ENCODE peak calls at places on chromosomes 13 and 19, in eight cellular contexts. One of them, this sample, is unnamed.

GRCh38 chr19:13262450-13262849 is 112.2 kb downstream of the IER2 start:
- DNase-seq in T-cell: no peak
- DNase-seq in germinal center: peak; percentile 68
- DNase-seq in stimulated activated CD4-positive, alpha-beta T cell treated with anti-CD3 and anti-CD28 coated beads, Interleukin-15, amount 100 ng/mL, for 48 hours: no peak
- DNase-seq in posterior vena cava: no peak
- DNase-seq in effector CD4-positive, alpha-beta T cell: no peak
- DNase-seq in HuH-7.5: peak; percentile 66
- DNase-seq in anterior cingulate cortex: no peak
- DNase-seq in this sample: no peak

GRCh38 chr13:52713894-52714293 is 25.7 kb downstream of the CNMD start:
- DNase-seq in effector CD4-positive, alpha-beta T cell: no peak
- DNase-seq in anterior cingulate cortex: no peak
- DNase-seq in posterior vena cava: peak; percentile 84
- DNase-seq in T-cell: no peak
- DNase-seq in stimulated activated CD4-positive, alpha-beta T cell treated with anti-CD3 and anti-CD28 coated beads, Interleukin-15, amount 100 ng/mL, for 48 hours: no peak
- DNase-seq in HuH-7.5: no peak
- DNase-seq in germinal center: no peak
- DNase-seq in this sample: peak; percentile 42

GRCh38 chr19:47673426-47673825 is 39.8 kb upstream of the EHD2 start:
- DNase-seq in posterior vena cava: peak; percentile 51
- DNase-seq in T-cell: no peak
- DNase-seq in effector CD4-positive, alpha-beta T cell: no peak
- DNase-seq in anterior cingulate cortex: no peak
- DNase-seq in HuH-7.5: no peak
- DNase-seq in germinal center: no peak
- DNase-seq in stimulated activated CD4-positive, alpha-beta T cell treated with anti-CD3 and anti-CD28 coated beads, Interleukin-15, amount 100 ng/mL, for 48 hours: no peak
- DNase-seq in this sample: no peak

GRCh38 chr19:38852231-38853044 is 2.7 kb upstream of the HNRNPL start:
- DNase-seq in HuH-7.5: peak; percentile 79
- DNase-seq in T-cell: peak; percentile 63
- DNase-seq in posterior vena cava: peak; percentile 88
- DNase-seq in stimulated activated CD4-positive, alpha-beta T cell treated with anti-CD3 and anti-CD28 coated beads, Interleukin-15, amount 100 ng/mL, for 48 hours: peak; percentile 58
- DNase-seq in anterior cingulate cortex: peak; percentile 35
- DNase-seq in effector CD4-positive, alpha-beta T cell: peak; percentile 62
- DNase-seq in germinal center: peak; percentile 24
- DNase-seq in this sample: peak; percentile 20

GRCh38 chr13:102642475-102642874 is 45.7 kb downstream of the TPP2 start:
- DNase-seq in posterior vena cava: no peak
- DNase-seq in stimulated activated CD4-positive, alpha-beta T cell treated with anti-CD3 and anti-CD28 coated beads, Interleukin-15, amount 100 ng/mL, for 48 hours: no peak
- DNase-seq in T-cell: no peak
- DNase-seq in HuH-7.5: no peak
- DNase-seq in effector CD4-positive, alpha-beta T cell: no peak
- DNase-seq in anterior cingulate cortex: no peak
- DNase-seq in germinal center: no peak
- DNase-seq in this sample: peak; percentile 35

GRCh38 chr13:30622551-30622950 is 4.8 kb downstream of the USPL1 start:
- DNase-seq in posterior vena cava: no peak
- DNase-seq in T-cell: no peak
- DNase-seq in HuH-7.5: no peak
- DNase-seq in germinal center: no peak
- DNase-seq in effector CD4-positive, alpha-beta T cell: no peak
- DNase-seq in stimulated activated CD4-positive, alpha-beta T cell treated with anti-CD3 and anti-CD28 coated beads, Interleukin-15, amount 100 ng/mL, for 48 hours: no peak
- DNase-seq in anterior cingulate cortex: no peak
- DNase-seq in this sample: no peak

GRCh38 chr13:27437126-27437525 is 12.7 kb downstream of the GTF3A start:
- DNase-seq in stimulated activated CD4-positive, alpha-beta T cell treated with anti-CD3 and anti-CD28 coated beads, Interleukin-15, amount 100 ng/mL, for 48 hours: no peak
- DNase-seq in effector CD4-positive, alpha-beta T cell: no peak
- DNase-seq in T-cell: no peak
- DNase-seq in posterior vena cava: no peak
- DNase-seq in germinal center: no peak
- DNase-seq in HuH-7.5: no peak
- DNase-seq in anterior cingulate cortex: no peak
- DNase-seq in this sample: no peak

GRCh38 chr19:36060430-36060829 is 5.7 kb downstream of the WDR62 start:
- DNase-seq in anterior cingulate cortex: peak; percentile 55
- DNase-seq in HuH-7.5: peak; percentile 73
- DNase-seq in posterior vena cava: no peak
- DNase-seq in effector CD4-positive, alpha-beta T cell: no peak
- DNase-seq in germinal center: peak; percentile 37
- DNase-seq in stimulated activated CD4-positive, alpha-beta T cell treated with anti-CD3 and anti-CD28 coated beads, Interleukin-15, amount 100 ng/mL, for 48 hours: no peak
- DNase-seq in T-cell: peak; percentile 4
- DNase-seq in this sample: peak; percentile 83

GRCh38 chr19:623974-624373 is 9.4 kb downstream of the POLRMT start:
- DNase-seq in posterior vena cava: no peak
- DNase-seq in HuH-7.5: no peak
- DNase-seq in effector CD4-positive, alpha-beta T cell: no peak
- DNase-seq in stimulated activated CD4-positive, alpha-beta T cell treated with anti-CD3 and anti-CD28 coated beads, Interleukin-15, amount 100 ng/mL, for 48 hours: no peak
- DNase-seq in T-cell: no peak
- DNase-seq in germinal center: no peak
- DNase-seq in anterior cingulate cortex: no peak
- DNase-seq in this sample: no peak

GRCh38 chr13:27830010-27830409 is 37.7 kb downstream of the GSX1 start:
- DNase-seq in effector CD4-positive, alpha-beta T cell: peak; percentile 40
- DNase-seq in anterior cingulate cortex: peak; percentile 12
- DNase-seq in germinal center: peak; percentile 80
- DNase-seq in T-cell: peak; percentile 57
- DNase-seq in stimulated activated CD4-positive, alpha-beta T cell treated with anti-CD3 and anti-CD28 coated beads, Interleukin-15, amount 100 ng/mL, for 48 hours: peak; percentile 5
- DNase-seq in HuH-7.5: peak; percentile 76
- DNase-seq in posterior vena cava: peak; percentile 85
- DNase-seq in this sample: peak; percentile 27

GRCh38 chr19:11982526-11982925 is 17.7 kb downstream of the ZNF763 start:
- DNase-seq in posterior vena cava: no peak
- DNase-seq in anterior cingulate cortex: no peak
- DNase-seq in germinal center: no peak
- DNase-seq in T-cell: no peak
- DNase-seq in effector CD4-positive, alpha-beta T cell: no peak
- DNase-seq in HuH-7.5: no peak
- DNase-seq in stimulated activated CD4-positive, alpha-beta T cell treated with anti-CD3 and anti-CD28 coated beads, Interleukin-15, amount 100 ng/mL, for 48 hours: no peak
- DNase-seq in this sample: no peak

GRCh38 chr13:45615501-45616101 is at the start of gene ERICH6B:
- DNase-seq in anterior cingulate cortex: peak; percentile 13
- DNase-seq in posterior vena cava: no peak
- DNase-seq in HuH-7.5: no peak
- DNase-seq in T-cell: no peak
- DNase-seq in germinal center: no peak
- DNase-seq in stimulated activated CD4-positive, alpha-beta T cell treated with anti-CD3 and anti-CD28 coated beads, Interleukin-15, amount 100 ng/mL, for 48 hours: no peak
- DNase-seq in effector CD4-positive, alpha-beta T cell: no peak
- DNase-seq in this sample: peak; percentile 56

GRCh38 chr19:6312018-6312417 is 21.4 kb downstream of the ACER1 start:
- DNase-seq in T-cell: no peak
- DNase-seq in posterior vena cava: no peak
- DNase-seq in stimulated activated CD4-positive, alpha-beta T cell treated with anti-CD3 and anti-CD28 coated beads, Interleukin-15, amount 100 ng/mL, for 48 hours: no peak
- DNase-seq in effector CD4-positive, alpha-beta T cell: no peak
- DNase-seq in germinal center: no peak
- DNase-seq in anterior cingulate cortex: no peak
- DNase-seq in HuH-7.5: no peak
- DNase-seq in this sample: no peak

GRCh38 chr19:1945899-1946298 is 4.9 kb downstream of the CSNK1G2 start:
- DNase-seq in HuH-7.5: peak; percentile 89
- DNase-seq in germinal center: no peak
- DNase-seq in T-cell: no peak
- DNase-seq in anterior cingulate cortex: no peak
- DNase-seq in posterior vena cava: peak; percentile 80
- DNase-seq in effector CD4-positive, alpha-beta T cell: no peak
- DNase-seq in stimulated activated CD4-positive, alpha-beta T cell treated with anti-CD3 and anti-CD28 coated beads, Interleukin-15, amount 100 ng/mL, for 48 hours: no peak
- DNase-seq in this sample: peak; percentile 46

GRCh38 chr19:47280183-47280797 is 5.6 kb downstream of the INAFM1 start:
- DNase-seq in anterior cingulate cortex: no peak
- DNase-seq in posterior vena cava: no peak
- DNase-seq in effector CD4-positive, alpha-beta T cell: peak; percentile 49
- DNase-seq in germinal center: peak; percentile 26
- DNase-seq in stimulated activated CD4-positive, alpha-beta T cell treated with anti-CD3 and anti-CD28 coated beads, Interleukin-15, amount 100 ng/mL, for 48 hours: peak; percentile 49
- DNase-seq in T-cell: peak; percentile 46
- DNase-seq in HuH-7.5: peak; percentile 51
- DNase-seq in this sample: no peak

GRCh38 chr13:28059214-28059613 is 41.2 kb downstream of the FLT3 start:
- DNase-seq in stimulated activated CD4-positive, alpha-beta T cell treated with anti-CD3 and anti-CD28 coated beads, Interleukin-15, amount 100 ng/mL, for 48 hours: no peak
- DNase-seq in posterior vena cava: no peak
- DNase-seq in HuH-7.5: peak; percentile 35
- DNase-seq in anterior cingulate cortex: no peak
- DNase-seq in effector CD4-positive, alpha-beta T cell: peak; percentile 17
- DNase-seq in T-cell: peak; percentile 25
- DNase-seq in germinal center: peak; percentile 23
- DNase-seq in this sample: peak; percentile 12

GRCh38 chr13:99197257-99197651 is 3.4 kb upstream of the UBAC2 start:
- DNase-seq in stimulated activated CD4-positive, alpha-beta T cell treated with anti-CD3 and anti-CD28 coated beads, Interleukin-15, amount 100 ng/mL, for 48 hours: no peak
- DNase-seq in T-cell: no peak
- DNase-seq in HuH-7.5: no peak
- DNase-seq in posterior vena cava: no peak
- DNase-seq in anterior cingulate cortex: no peak
- DNase-seq in effector CD4-positive, alpha-beta T cell: no peak
- DNase-seq in germinal center: no peak
- DNase-seq in this sample: no peak

This sample was measured in head of caudate nucleus.